ENCODE peak calls at places on chromosome 10, in six cellular contexts. J is cardiac muscle cell, U is fibroblast of lung, M is lung, H is GM23248, F is OCI-LY7. Z is an unnamed sample. For H3K4me1 and H3K36me3, the result is how much of the 10 kb centered on the place peaks cover.

GRCh38 chr10:65891073-65891981 is 1034.5 kb upstream of the LRRTM3 start:
- DNase-seq in M (no peak), H (no peak), F (no peak), J (no peak), U (no peak), Z (no peak)

GRCh38 chr10:13453896-13454295 is 74.9 kb downstream of the BEND7 start:
- DNase-seq in J (no peak), H (no peak), M (peak), F (no peak), U (no peak), Z (no peak)

GRCh38 chr10:131697461-131698128 is 203.2 kb upstream of the PPP2R2D start:
- DNase-seq in F (no peak), H (peak), M (no peak), J (no peak), U (no peak), Z (no peak)

GRCh38 chr10:4234661-4235060 is 449.7 kb upstream of the KLF6 start:
- DNase-seq in F (peak), U (no peak), J (peak), M (no peak), H (no peak), Z (peak)

GRCh38 chr10:29473411-29474100 is 161.2 kb downstream of the SVIL start:
- DNase-seq in U (peak), M (no peak), H (no peak), F (no peak), J (no peak), Z (no peak)

GRCh38 chr10:132388901-132389630 is 7.9 kb upstream of the PWWP2B start:
- DNase-seq in F (peak), U (no peak), H (peak), J (no peak), M (no peak), Z (no peak)

GRCh38 chr10:506451-507354 is 182.8 kb downstream of the DIP2C start:
- DNase-seq in F (no peak), U (no peak), J (no peak), M (no peak), H (no peak), Z (no peak)

GRCh38 chr10:812787-813186 is 118.7 kb downstream of the LARP4B start:
- DNase-seq in M (no peak), H (no peak), F (no peak), U (no peak), J (no peak), Z (no peak)

GRCh38 chr10:130571674-130572073 is 435.5 kb downstream of the GLRX3 start:
- DNase-seq in H (no peak), F (no peak), M (no peak), U (no peak), J (no peak), Z (no peak)

GRCh38 chr10:75468612-75469011 is 37.2 kb downstream of the LRMDA start:
- DNase-seq in F (no peak), H (no peak), M (no peak), U (peak), J (no peak), Z (no peak)

GRCh38 chr10:62619409-62619730 is 185.2 kb upstream of the ADO start:
- DNase-seq in H (no peak), U (peak), F (no peak), M (no peak), J (no peak), Z (no peak)

GRCh38 chr10:131198843-131199242 is 112.7 kb downstream of the TCERG1L start:
- DNase-seq in F (no peak), H (no peak), J (no peak), U (no peak), M (no peak), Z (no peak)

GRCh38 chr10:59079386-59080226 is 96.8 kb upstream of the PHYHIPL start:
- DNase-seq in J (peak), M (no peak), F (no peak), H (peak), U (peak), Z (no peak)

GRCh38 chr10:68125770-68126169 is 16.5 kb downstream of the MYPN start:
- DNase-seq in H (no peak), U (peak), M (no peak), J (no peak), F (no peak), Z (no peak)

GRCh38 chr10:126663880-126664279 is 6.6 kb downstream of the C10orf90 start:
- DNase-seq in U (peak), H (peak), M (no peak), J (peak), F (no peak), Z (no peak)

GRCh38 chr10:78513330-78513729 is 479.7 kb downstream of the RPS24 start:
- DNase-seq in U (peak), H (no peak), F (no peak), J (no peak), M (peak), Z (no peak)

GRCh38 chr10:90871279-90871760 is 454 bp upstream of the RPP30 start:
- DNase-seq in J (peak), F (peak), H (peak), U (peak), M (peak), Z (peak)

GRCh38 chr10:72259491-72260214 is 14.1 kb upstream of the DDIT4 start:
- DNase-seq in U (peak), M (no peak), H (peak), J (peak), F (peak), Z (no peak)

GRCh38 chr10:131822013-131822693 is 78.7 kb upstream of the PPP2R2D start:
- DNase-seq in F (no peak), H (no peak), J (no peak), M (no peak), U (no peak), Z (no peak)

GRCh38 chr10:70828923-70829322 is 13.2 kb downstream of the SGPL1 start:
- DNase-seq in U (no peak), M (no peak), F (no peak), J (no peak), H (no peak), Z (no peak)

GRCh38 chr10:75400769-75401568 is 595 bp downstream of the ZNF503 start:
- DNase-seq in U (peak), M (peak), H (peak), J (peak), F (no peak), Z (no peak)

GRCh38 chr10:102473445-102474331 is 22.3 kb upstream of the C10orf95 start:
- DNase-seq in M (no peak), H (no peak), U (no peak), F (no peak), J (no peak), Z (no peak)

GRCh38 chr10:99329238-99329890 is at the start of gene CNNM1:
- DNase-seq in F (no peak), M (no peak), H (peak), J (peak), U (no peak), Z (peak)

GRCh38 chr10:125316436-125316835 is 156.1 kb upstream of the CTBP2 start:
- DNase-seq in U (peak), H (no peak), F (no peak), J (no peak), M (no peak), Z (no peak)

GRCh38 chr10:87092861-87093460 is 1.7 kb downstream of the GLUD1 start:
- DNase-seq in J (peak), M (no peak), F (peak), U (peak), H (peak), Z (peak)

GRCh38 chr10:63054889-63055606 is 78.1 kb upstream of the NRBF2 start:
- DNase-seq in U (peak), J (no peak), M (no peak), H (peak), F (no peak), Z (no peak)

GRCh38 chr10:917416-917720 is 14.1 kb downstream of the LARP4B start:
- DNase-seq in F (no peak), J (no peak), U (no peak), H (no peak), M (no peak), Z (no peak)

GRCh38 chr10:110919971-110920881 is 822 bp downstream of the SHOC2 start:
- DNase-seq in J (peak), M (peak), F (peak), H (peak), U (peak), Z (peak)

GRCh38 chr10:128064615-128065580 is 61.3 kb downstream of the MKI67 start:
- DNase-seq in M (peak), F (peak), H (peak), J (peak), U (peak), Z (peak)

GRCh38 chr10:66772511-66772910 is 153.3 kb upstream of the LRRTM3 start:
- DNase-seq in F (no peak), U (peak), J (no peak), H (no peak), M (no peak), Z (no peak)

GRCh38 chr10:1247598-1248261 is 191.5 kb downstream of the WDR37 start:
- DNase-seq in H (no peak), U (no peak), M (no peak), F (no peak), J (no peak), Z (no peak)

GRCh38 chr10:72954230-72954595 is 393 bp downstream of the PLA2G12B start:
- DNase-seq in J (no peak), U (no peak), M (no peak), F (no peak), H (no peak), Z (no peak)

GRCh38 chr10:28432210-28432676 is 100.7 kb upstream of the WAC start:
- DNase-seq in U (peak), M (peak), J (peak), H (peak), F (peak), Z (peak)

GRCh38 chr10:33802566-33802965 is 468.1 kb upstream of the NRP1 start:
- DNase-seq in F (no peak), U (no peak), H (no peak), M (no peak), J (no peak), Z (no peak)

GRCh38 chr10:59266321-59266720 is 89.9 kb downstream of the PHYHIPL start:
- DNase-seq in J (no peak), U (no peak), H (no peak), F (no peak), M (no peak), Z (no peak)

GRCh38 chr10:94363251-94363565 is 469 bp upstream of the NOC3L start:
- DNase-seq in F (no peak), M (no peak), U (no peak), J (no peak), H (no peak), Z (no peak)

GRCh38 chr10:94364480-94364879 is 1.7 kb upstream of the NOC3L start:
- DNase-seq in F (no peak), U (no peak), J (no peak), H (no peak), M (no peak), Z (no peak)

GRCh38 chr10:94358480-94358879 is 4.3 kb downstream of the NOC3L start:
- DNase-seq in M (no peak), F (no peak), U (peak), H (peak), J (peak), Z (no peak)

GRCh38 chr10:94362360-94363250 is at the start of gene NOC3L:
- DNase-seq in H (peak), J (peak), U (peak), F (peak), M (peak), Z (peak)

DNA sequence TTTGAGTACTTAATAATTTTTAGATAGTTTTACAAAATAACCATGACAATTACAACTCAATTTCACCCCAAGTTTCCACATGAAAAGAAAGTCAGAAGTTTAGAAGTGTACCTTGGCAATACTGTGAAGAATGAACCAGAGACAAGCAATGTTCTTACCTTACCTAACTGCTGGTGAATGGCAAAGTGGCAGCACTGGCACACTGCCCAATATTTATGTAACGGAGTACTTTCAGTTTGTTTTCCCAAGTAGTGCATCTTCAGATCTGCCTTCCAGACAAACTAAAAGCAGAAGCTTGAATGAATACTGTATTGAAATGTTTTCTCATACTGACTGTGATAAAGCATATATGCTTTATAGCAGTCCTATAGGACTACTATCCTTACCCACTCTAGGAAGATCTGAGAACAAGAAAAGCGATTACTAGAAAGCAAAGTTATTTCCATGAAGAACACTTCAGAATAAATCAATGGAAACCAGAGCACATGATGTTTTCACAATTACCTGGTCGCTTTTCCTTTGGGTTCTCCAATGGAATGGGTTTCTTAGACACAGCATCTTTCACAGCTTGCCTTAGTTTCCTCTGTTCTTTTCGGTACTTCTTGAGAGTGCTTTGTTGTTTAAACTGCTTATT is 1.5 kb downstream of the NOC3L start:
- DNase-seq in M (no peak), F (no peak), J (peak), H (peak), U (peak), Z (peak)
- H3K4me3 ChIP-seq in M (no peak), F (peak), J (peak), H (peak), U (peak), Z (peak)

GRCh38 chr10:117546020-117546629 is 3.6 kb downstream of the EMX2 start:
- DNase-seq in M (no peak), F (no peak), H (peak), J (no peak), U (no peak), Z (no peak)
- H3K4me1 ChIP-seq in M (under half), F (under half), H (under half), J (under half), U (under half), Z (under half)

GRCh38 chr10:103847346-103847745 is 8.0 kb downstream of the SH3PXD2A start:
- DNase-seq in M (no peak), F (no peak), J (no peak), H (no peak), U (no peak), Z (no peak)
- H3K36me3 ChIP-seq in M (under half), F (under half), J (under half), H (under half), U (under half), Z (under half)

GRCh38 chr10:92593553-92594046 is 670 bp downstream of the KIF11 start:
- DNase-seq in U (no peak), M (no peak), J (peak), H (no peak), F (peak), Z (no peak)

GRCh38 chr10:92591550-92592140 is 1.3 kb upstream of the KIF11 start:
- DNase-seq in H (peak), U (peak), M (peak), F (peak), J (peak), Z (peak)

GRCh38 chr10:92595505-92595904 is 2.6 kb downstream of the KIF11 start:
- DNase-seq in U (no peak), J (no peak), F (no peak), M (no peak), H (no peak), Z (no peak)

GRCh38 chr10:92592761-92593552 is at the start of gene KIF11:
- DNase-seq in U (peak), M (peak), F (peak), H (peak), J (peak), Z (peak)

DNA sequence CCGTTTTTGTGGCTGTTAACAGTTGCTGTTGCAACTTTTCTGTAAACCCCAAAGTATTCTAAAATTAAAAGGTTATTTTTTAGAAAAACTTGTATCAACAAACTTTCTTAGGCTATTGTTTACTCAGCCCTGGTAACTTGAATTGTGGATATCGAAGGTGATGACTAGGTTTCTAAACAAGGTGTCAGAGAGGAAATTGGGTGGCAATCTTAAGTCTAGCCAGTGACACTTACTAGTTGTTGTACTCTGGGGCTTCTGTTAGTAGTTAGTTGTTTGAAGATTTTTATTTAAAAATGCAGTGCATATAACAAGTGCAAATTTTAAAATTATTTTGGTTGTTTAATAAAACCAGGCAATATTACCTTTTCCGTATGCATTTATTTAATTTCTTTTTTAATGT is 1.3 kb downstream of the KIF11 start:
- DNase-seq in U (no peak), H (peak), J (no peak), M (no peak), F (peak), Z (peak)
- H3K4me3 ChIP-seq in U (peak), H (peak), J (peak), M (no peak), F (peak), Z (peak)

DNA sequence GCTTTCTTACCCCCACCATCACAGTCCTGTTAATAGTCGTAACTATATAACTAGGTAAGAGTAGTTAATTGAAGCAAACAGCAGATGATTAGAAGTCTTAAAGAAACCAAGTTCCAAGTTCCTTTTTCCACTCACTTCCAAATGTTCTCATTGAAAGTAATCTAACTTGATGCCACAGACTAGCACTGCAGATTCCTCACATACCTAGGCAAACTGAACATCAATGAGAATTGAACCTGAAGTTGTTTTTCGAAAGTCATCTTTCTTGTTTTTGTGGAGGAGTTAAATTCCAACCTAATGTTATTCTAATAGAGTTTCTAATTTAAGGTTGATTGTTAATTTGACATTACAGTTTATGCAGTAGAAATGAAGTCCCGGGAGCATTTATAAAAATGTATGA is 5.5 kb downstream of the PRKG1 start:
- DNase-seq in U (no peak), M (no peak), J (no peak), F (no peak), H (no peak), Z (no peak)
- H3K4me1 ChIP-seq in U (under half), M (under half), J (under half), F (under half), H (under half), Z (under half)

GRCh38 chr10:15804109-15804508 is 56.2 kb downstream of the MINDY3 start:
- DNase-seq in J (no peak), U (no peak), F (no peak), M (no peak), H (no peak), Z (no peak)
- H3K36me3 ChIP-seq in J (under half), U (under half), F (under half), M (under half), H (under half), Z (half or more)

DNA sequence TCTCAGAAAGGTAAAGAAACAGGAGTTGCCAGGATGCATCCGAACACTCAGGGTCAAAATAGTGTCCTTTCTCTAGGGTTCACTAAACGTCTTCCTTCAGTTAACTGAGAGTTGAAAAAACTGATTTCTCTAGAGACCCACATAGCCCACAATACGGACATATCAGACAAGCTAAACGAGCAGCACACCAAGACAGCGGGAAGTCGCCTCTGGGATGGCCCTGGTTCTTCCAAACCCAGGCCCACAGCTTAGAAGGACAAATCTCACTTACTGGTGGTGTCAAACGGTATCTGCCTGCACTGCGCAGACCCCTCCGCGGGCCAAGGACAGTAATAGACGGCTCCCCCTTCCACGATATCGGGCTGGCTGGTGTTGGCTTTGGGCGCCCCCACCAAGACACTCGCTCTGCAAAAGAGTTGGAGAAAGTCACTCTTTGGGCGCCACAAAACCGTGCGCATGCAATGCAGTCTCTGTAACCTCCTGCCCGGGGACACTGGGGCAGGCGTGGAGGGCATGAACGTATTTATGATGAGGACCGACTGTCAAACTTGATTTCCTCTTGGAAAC is 1.1 kb downstream of the ITGA8 start:
- DNase-seq in F (no peak), H (no peak), M (no peak), U (no peak), J (no peak), Z (no peak)
- H3K4me3 ChIP-seq in F (no peak), H (peak), M (no peak), U (peak), J (peak), Z (no peak)

DNA sequence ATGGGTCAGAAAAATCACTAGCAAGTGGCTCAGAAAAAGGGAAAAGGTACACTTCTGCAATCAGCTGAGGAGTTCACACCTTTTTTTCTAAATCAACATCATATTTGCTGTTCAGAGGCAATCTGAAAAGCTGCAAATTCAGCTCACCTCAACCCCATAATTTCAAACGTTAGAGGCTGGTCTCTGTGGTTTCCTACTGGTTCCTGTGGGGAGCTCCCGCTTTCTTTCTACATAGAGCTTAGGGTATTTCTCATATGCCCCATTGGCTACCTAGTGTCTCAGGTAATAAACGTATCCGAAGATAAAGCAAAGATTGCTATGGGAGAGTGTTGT is 5.2 kb upstream of the ZNF22 start:
- DNase-seq in U (no peak), J (no peak), M (no peak), F (no peak), H (no peak), Z (no peak)
- H3K4me1 ChIP-seq in U (under half), J (under half), M (under half), F (under half), H (under half), Z (under half)

Z was measured in CD4-positive, CD25-positive, alpha-beta regulatory T cell.